ENCODE peak calls at places on chromosome 4, in four cellular contexts. N is A549, I is foreskin fibroblast, V is lower lobe of right lung. H is an unnamed sample.

GRCh38 chr4:177490769-177491168 is 48.5 kb upstream of the AGA start:
- DNase-seq in N (no peak), I (no peak), V (no peak), H (no peak)

GRCh38 chr4:38723726-38724506 is 58.9 kb downstream of the TLR10 start:
- DNase-seq in N (no peak), I (no peak), V (no peak), H (peak; percentile 63)

GRCh38 chr4:122661661-122662160 is 40.8 kb upstream of the IL21 start:
- DNase-seq in N (no peak), I (peak; percentile 53), V (no peak), H (no peak)

GRCh38 chr4:166657261-166657660 is 577.0 kb downstream of the SPOCK3 start:
- DNase-seq in N (no peak), I (no peak), V (no peak), H (no peak)

GRCh38 chr4:1767770-1768366 is 25.2 kb upstream of the FGFR3 start:
- DNase-seq in N (peak; percentile 68), I (peak; percentile 24), V (peak; percentile 82), H (peak; percentile 31)

GRCh38 chr4:86498560-86499166 is 95.5 kb upstream of the PTPN13 start:
- DNase-seq in N (peak; percentile 39), I (peak; percentile 64), V (no peak), H (peak; percentile 75)

GRCh38 chr4:140568507-140569306 is at the start of gene UCP1:
- DNase-seq in N (no peak), I (peak; percentile 4), V (peak; percentile 60), H (no peak)

GRCh38 chr4:22072726-22073125 is 124.2 kb upstream of the KCNIP4 start:
- DNase-seq in N (no peak), I (no peak), V (no peak), H (no peak)

GRCh38 chr4:73539386-73539785 is 57.8 kb downstream of the AFM start:
- DNase-seq in N (no peak), I (no peak), V (no peak), H (peak; percentile 4)

GRCh38 chr4:113646456-113646809 is 115.1 kb downstream of the CAMK2D start:
- DNase-seq in N (peak; percentile 85), I (peak; percentile 41), V (no peak), H (peak; percentile 27)

GRCh38 chr4:80266902-80267380 is 477 bp downstream of the FGF5 start:
- DNase-seq in N (no peak), I (peak; percentile 36), V (no peak), H (peak; percentile 56)

GRCh38 chr4:182877326-182877883 is 39.8 kb downstream of the DCTD start:
- DNase-seq in N (no peak), I (no peak), V (no peak), H (no peak)

GRCh38 chr4:37453004-37453360 is 208.4 kb downstream of the NWD2 start:
- DNase-seq in N (peak; percentile 79), I (peak; percentile 4), V (no peak), H (peak; percentile 29)

GRCh38 chr4:54400802-54401201 is 171.7 kb downstream of the PDGFRA start:
- DNase-seq in N (peak; percentile 3), I (peak; percentile 62), V (no peak), H (peak; percentile 78)

GRCh38 chr4:165016971-165017370 is 14.8 kb upstream of the TRIM60 start:
- DNase-seq in N (peak; percentile 16), I (no peak), V (no peak), H (no peak)

GRCh38 chr4:5722328-5722727 is 11.3 kb downstream of the EVC start:
- DNase-seq in N (peak; percentile 69), I (peak; percentile 54), V (no peak), H (peak; percentile 64)

GRCh38 chr4:150250998-150251651 is 172.9 kb downstream of the DCLK2 start:
- DNase-seq in N (no peak), I (no peak), V (no peak), H (no peak)

GRCh38 chr4:98958065-98958464 is 29.1 kb upstream of the EIF4E start:
- DNase-seq in N (no peak), I (no peak), V (no peak), H (no peak)

GRCh38 chr4:10416441-10416840 is 40.8 kb downstream of the ZNF518B start:
- DNase-seq in N (no peak), I (no peak), V (no peak), H (no peak)

GRCh38 chr4:3530663-3531254 is 1.5 kb downstream of the LRPAP1 start:
- DNase-seq in N (no peak), I (no peak), V (no peak), H (no peak)
- H3K4me3 ChIP-seq in N (peak overlapping the region; percentile 92), I (peak overlapping the region; percentile 62), V (peak overlapping the region; percentile 93), H (peak overlapping the region; percentile 88)

GRCh38 chr4:120691106-120691505 is 231.4 kb downstream of the PRDM5 start:
- DNase-seq in N (no peak), I (no peak), V (no peak), H (peak; percentile 16)

GRCh38 chr4:120691536-120691935 is 231.0 kb downstream of the PRDM5 start:
- DNase-seq in N (no peak), I (no peak), V (no peak), H (peak; percentile 11)

GRCh38 chr4:120694973-120695372 is 227.6 kb downstream of the PRDM5 start:
- DNase-seq in N (peak; percentile 58), I (peak; percentile 71), V (no peak), H (peak; percentile 31)

GRCh38 chr4:120693817-120694216 is 228.7 kb downstream of the PRDM5 start:
- DNase-seq in N (no peak), I (no peak), V (no peak), H (no peak)

GRCh38 chr4:120692964-120693363 is 229.6 kb downstream of the PRDM5 start:
- DNase-seq in N (peak; percentile 66), I (peak; percentile 77), V (no peak), H (peak; percentile 83)
- TF ChIP-seq CTCF in N (no peak), I (no peak), V (no peak), H (no peak)

DNA sequence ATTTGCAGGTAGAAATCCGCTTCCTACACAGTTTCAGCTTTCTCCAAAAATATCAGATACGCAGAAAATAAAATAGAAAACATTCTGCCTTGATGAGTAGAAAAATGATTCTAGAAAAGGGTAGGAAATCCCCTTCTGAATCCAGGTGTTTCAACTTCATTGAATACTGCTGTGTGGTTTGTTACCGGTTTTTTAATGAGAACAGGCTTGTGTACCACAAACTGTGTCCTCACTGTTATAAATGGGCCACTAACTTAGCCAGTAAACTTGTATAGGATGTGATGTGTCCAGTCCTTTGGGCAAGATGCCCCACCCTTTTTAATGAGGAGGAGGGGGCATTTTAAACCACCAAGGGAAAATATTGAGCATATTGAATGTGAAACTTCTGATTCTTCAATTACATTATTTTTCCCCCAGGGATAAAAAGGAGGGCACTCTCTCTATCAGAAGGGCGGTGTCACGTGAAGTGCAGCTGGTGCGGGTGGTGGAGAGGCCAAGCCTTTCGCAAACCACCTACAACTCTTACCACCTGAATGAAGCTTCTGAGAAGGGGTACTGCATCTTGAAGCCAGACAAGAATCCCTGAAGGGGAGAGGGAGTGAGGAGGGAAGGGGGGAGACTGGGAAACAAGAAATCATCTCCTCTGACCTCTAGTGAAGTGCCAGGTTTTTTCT is 4.5 kb downstream of the CXXC4 start:
- DNase-seq in N (peak; percentile 3), I (no peak), V (no peak), H (no peak)
- H3K4me3 ChIP-seq in N (peak overlapping the region; percentile 79), I (no peak overlapping the region), V (peak overlapping the region; percentile 60), H (peak overlapping the region; percentile 56)

GRCh38 chr4:184099033-184099432 is 118.6 kb downstream of the ENPP6 start:
- DNase-seq in N (no peak), I (no peak), V (no peak), H (no peak)

GRCh38 chr4:184097815-184098214 is 119.9 kb downstream of the ENPP6 start:
- DNase-seq in N (no peak), I (no peak), V (no peak), H (no peak)

GRCh38 chr4:184099541-184099966 is 118.1 kb downstream of the ENPP6 start:
- DNase-seq in N (no peak), I (no peak), V (no peak), H (no peak)

GRCh38 chr4:184096561-184097239 is 121.0 kb downstream of the ENPP6 start:
- DNase-seq in N (no peak), I (peak; percentile 1), V (no peak), H (peak; percentile 65)

DNA sequence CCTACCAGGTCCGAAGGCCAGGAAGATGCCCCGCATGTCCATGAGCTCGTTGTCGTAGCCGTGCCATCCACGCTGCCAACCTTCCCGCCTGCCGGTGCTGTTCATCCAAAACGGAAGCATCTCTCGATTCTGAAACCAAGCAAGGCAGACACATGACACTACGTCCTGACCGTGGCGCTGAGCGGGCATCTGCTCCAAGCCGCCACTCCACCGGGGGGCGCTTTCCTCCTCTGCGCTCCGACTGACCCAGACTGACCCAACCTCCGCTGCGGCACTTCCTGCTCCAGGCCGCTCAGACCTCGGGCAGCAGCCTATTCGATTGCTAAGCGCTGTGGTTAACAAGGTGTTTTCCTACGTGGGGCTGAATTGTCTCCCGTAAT is 120.4 kb downstream of the ENPP6 start:
- DNase-seq in N (no peak), I (no peak), V (peak; percentile 70), H (peak; percentile 9)
- TF ChIP-seq CTCF in N (no peak), I (no peak), V (peak; percentile 44), H (peak; percentile 30)

H was measured in AG10803.